ENCODE peak calls at places on chromosome 12, in four cellular contexts. One of them, this sample, is unnamed.

GRCh38 chr12:59084758-59085383 is 164.6 kb upstream of the LRIG3 start:
- DNase-seq in fibroblast of gingiva: peak
- DNase-seq in AG10803: peak
- DNase-seq in iris pigment epithelial cell: peak
- DNase-seq in this sample: peak

GRCh38 chr12:50581226-50582184 is 76.7 kb downstream of the DIP2B start:
- DNase-seq in fibroblast of gingiva: no peak
- DNase-seq in AG10803: peak
- DNase-seq in iris pigment epithelial cell: peak
- DNase-seq in this sample: peak

GRCh38 chr12:109277899-109278762 is 31.0 kb downstream of the FOXN4 start:
- DNase-seq in fibroblast of gingiva: peak
- DNase-seq in AG10803: peak
- DNase-seq in iris pigment epithelial cell: peak
- DNase-seq in this sample: peak

GRCh38 chr12:69936214-69936731 is 111.2 kb downstream of the MYRFL start:
- DNase-seq in fibroblast of gingiva: no peak
- DNase-seq in AG10803: no peak
- DNase-seq in iris pigment epithelial cell: no peak
- DNase-seq in this sample: no peak

GRCh38 chr12:124032265-124032886 is 59.4 kb downstream of the ZNF664 start:
- DNase-seq in fibroblast of gingiva: peak
- DNase-seq in AG10803: peak
- DNase-seq in iris pigment epithelial cell: peak
- DNase-seq in this sample: peak

GRCh38 chr12:57836442-57837375 is 9.8 kb downstream of the CTDSP2 start:
- DNase-seq in fibroblast of gingiva: peak
- DNase-seq in AG10803: peak
- DNase-seq in iris pigment epithelial cell: peak
- DNase-seq in this sample: peak

GRCh38 chr12:104011265-104011664 is 38.7 kb downstream of the GLT8D2 start:
- DNase-seq in fibroblast of gingiva: peak
- DNase-seq in AG10803: peak
- DNase-seq in iris pigment epithelial cell: peak
- DNase-seq in this sample: peak

GRCh38 chr12:15754233-15754632 is 35.0 kb downstream of the EPS8 start:
- DNase-seq in fibroblast of gingiva: peak
- DNase-seq in AG10803: peak
- DNase-seq in iris pigment epithelial cell: peak
- DNase-seq in this sample: peak

GRCh38 chr12:66269757-66270383 is 32.4 kb upstream of the HELB start:
- DNase-seq in fibroblast of gingiva: peak
- DNase-seq in AG10803: peak
- DNase-seq in iris pigment epithelial cell: peak
- DNase-seq in this sample: peak

GRCh38 chr12:50923361-50924130 is 28.8 kb upstream of the HIGD1C start:
- DNase-seq in fibroblast of gingiva: no peak
- DNase-seq in AG10803: peak
- DNase-seq in iris pigment epithelial cell: no peak
- DNase-seq in this sample: no peak

GRCh38 chr12:105106621-105107020 is 910 bp upstream of the WASHC4 start:
- DNase-seq in fibroblast of gingiva: no peak
- DNase-seq in AG10803: no peak
- DNase-seq in iris pigment epithelial cell: no peak
- DNase-seq in this sample: no peak

GRCh38 chr12:71804505-71804904 is 35.1 kb upstream of the TBC1D15 start:
- DNase-seq in fibroblast of gingiva: no peak
- DNase-seq in AG10803: no peak
- DNase-seq in iris pigment epithelial cell: no peak
- DNase-seq in this sample: no peak

GRCh38 chr12:9736931-9737705 is 4.2 kb upstream of the CLECL1 start:
- DNase-seq in fibroblast of gingiva: no peak
- DNase-seq in AG10803: no peak
- DNase-seq in iris pigment epithelial cell: no peak
- DNase-seq in this sample: no peak

GRCh38 chr12:78293039-78293686 is 462.5 kb downstream of the NAV3 start:
- DNase-seq in fibroblast of gingiva: peak
- DNase-seq in AG10803: peak
- DNase-seq in iris pigment epithelial cell: peak
- DNase-seq in this sample: no peak

GRCh38 chr12:118689793-118690192 is 291.5 kb upstream of the SRRM4 start:
- DNase-seq in fibroblast of gingiva: no peak
- DNase-seq in AG10803: no peak
- DNase-seq in iris pigment epithelial cell: no peak
- DNase-seq in this sample: no peak

This sample was measured in GM03348.